ENCODE peak calls at places on chromosome 3, in five cellular contexts. One of them, this sample, is unnamed.

GRCh38 chr3:123568034-123568433 is 16.8 kb downstream of the HACD2 start:
- DNase-seq in SJSA1: no peak
- DNase-seq in psoas muscle: no peak
- DNase-seq in AG04450: no peak
- DNase-seq in CD4-positive, CD25-positive, alpha-beta regulatory T cell: no peak
- DNase-seq in this sample: no peak

GRCh38 chr3:59046839-59047238 is 3.0 kb downstream of the CFAP20DC start:
- DNase-seq in AG04450: no peak
- DNase-seq in SJSA1: no peak
- DNase-seq in CD4-positive, CD25-positive, alpha-beta regulatory T cell: no peak
- DNase-seq in psoas muscle: no peak
- DNase-seq in this sample: no peak

GRCh38 chr3:28542351-28542750 is 193.7 kb upstream of the AZI2 start:
- DNase-seq in CD4-positive, CD25-positive, alpha-beta regulatory T cell: no peak
- DNase-seq in psoas muscle: no peak
- DNase-seq in SJSA1: no peak
- DNase-seq in AG04450: no peak
- DNase-seq in this sample: no peak

GRCh38 chr3:182989566-182989965 is 9.2 kb upstream of the DCUN1D1 start:
- DNase-seq in CD4-positive, CD25-positive, alpha-beta regulatory T cell: no peak
- DNase-seq in AG04450: no peak
- DNase-seq in psoas muscle: no peak
- DNase-seq in SJSA1: no peak
- DNase-seq in this sample: no peak

GRCh38 chr3:55434789-55435188 is 52.3 kb downstream of the WNT5A start:
- DNase-seq in CD4-positive, CD25-positive, alpha-beta regulatory T cell: no peak
- DNase-seq in AG04450: no peak
- DNase-seq in psoas muscle: no peak
- DNase-seq in SJSA1: no peak
- DNase-seq in this sample: no peak

GRCh38 chr3:168414149-168414548 is 318.4 kb upstream of the GOLIM4 start:
- DNase-seq in AG04450: no peak
- DNase-seq in SJSA1: no peak
- DNase-seq in psoas muscle: no peak
- DNase-seq in CD4-positive, CD25-positive, alpha-beta regulatory T cell: no peak
- DNase-seq in this sample: no peak

GRCh38 chr3:67462185-67462584 is 192.2 kb downstream of the SUCLG2 start:
- DNase-seq in SJSA1: no peak
- DNase-seq in AG04450: no peak
- DNase-seq in CD4-positive, CD25-positive, alpha-beta regulatory T cell: no peak
- DNase-seq in psoas muscle: no peak
- DNase-seq in this sample: no peak

GRCh38 chr3:47664519-47664918 is 85.9 kb upstream of the CSPG5 start:
- DNase-seq in CD4-positive, CD25-positive, alpha-beta regulatory T cell: no peak
- DNase-seq in psoas muscle: no peak
- DNase-seq in SJSA1: no peak
- DNase-seq in AG04450: no peak
- DNase-seq in this sample: no peak

GRCh38 chr3:46848271-46849097 is 14.8 kb downstream of the MYL3 start:
- DNase-seq in AG04450: no peak
- DNase-seq in CD4-positive, CD25-positive, alpha-beta regulatory T cell: no peak
- DNase-seq in SJSA1: peak
- DNase-seq in psoas muscle: peak
- DNase-seq in this sample: peak

GRCh38 chr3:133211449-133211848 is 173.3 kb downstream of the TMEM108 start:
- DNase-seq in CD4-positive, CD25-positive, alpha-beta regulatory T cell: no peak
- DNase-seq in psoas muscle: no peak
- DNase-seq in AG04450: no peak
- DNase-seq in SJSA1: no peak
- DNase-seq in this sample: no peak

GRCh38 chr3:123423806-123424205 is 25.1 kb downstream of the ADCY5 start:
- DNase-seq in AG04450: no peak
- DNase-seq in SJSA1: no peak
- DNase-seq in psoas muscle: no peak
- DNase-seq in CD4-positive, CD25-positive, alpha-beta regulatory T cell: no peak
- DNase-seq in this sample: no peak

GRCh38 chr3:105686324-105686897 is 182.4 kb downstream of the CBLB start:
- DNase-seq in CD4-positive, CD25-positive, alpha-beta regulatory T cell: peak
- DNase-seq in AG04450: peak
- DNase-seq in SJSA1: no peak
- DNase-seq in psoas muscle: no peak
- DNase-seq in this sample: no peak

DNA sequence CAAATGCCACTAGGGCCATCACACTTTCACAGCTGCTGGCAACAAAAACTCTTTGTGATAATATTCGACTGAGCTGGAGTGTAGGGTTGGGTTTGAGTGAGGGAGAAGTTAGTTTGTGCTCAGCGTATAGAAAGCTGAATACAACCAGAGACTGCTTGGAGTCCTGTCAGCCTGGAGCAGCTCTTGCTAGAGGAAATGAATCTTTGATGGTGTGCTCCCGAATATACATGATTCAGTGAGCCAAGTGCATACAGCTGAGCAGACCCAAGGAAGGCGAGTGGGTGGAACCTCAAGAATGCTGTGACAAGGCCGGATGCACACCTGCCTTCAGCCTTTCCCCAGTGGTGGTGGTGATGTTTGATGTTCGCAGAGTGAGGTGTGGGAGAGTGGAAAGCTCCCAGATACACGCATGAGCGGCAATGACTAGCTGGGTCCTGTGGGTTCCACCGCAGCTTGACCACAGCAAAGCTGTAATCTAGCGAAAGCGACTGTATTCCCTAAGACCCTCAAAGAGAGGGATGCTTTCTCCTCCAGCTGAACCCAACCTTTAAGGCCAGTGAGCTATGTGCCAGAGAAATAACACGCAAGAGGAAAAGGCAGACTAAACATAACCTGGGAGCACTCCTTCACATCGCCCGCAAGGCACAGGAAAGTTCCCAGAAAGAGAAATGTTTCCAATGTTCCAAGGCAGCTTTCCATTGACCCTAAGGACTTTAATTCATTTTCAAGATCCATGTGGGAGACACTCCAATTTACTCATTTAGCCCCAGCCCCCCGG is 1.2 kb downstream of the ARHGEF3 start:
- DNase-seq in SJSA1: no peak
- DNase-seq in AG04450: no peak
- DNase-seq in psoas muscle: no peak
- DNase-seq in CD4-positive, CD25-positive, alpha-beta regulatory T cell: peak
- DNase-seq in this sample: no peak
- H3K27ac ChIP-seq in SJSA1: no peak
- H3K27ac ChIP-seq in AG04450: no peak
- H3K27ac ChIP-seq in psoas muscle: peak
- H3K27ac ChIP-seq in CD4-positive, CD25-positive, alpha-beta regulatory T cell: peak
- H3K27ac ChIP-seq in this sample: no peak

GRCh38 chr3:194070634-194071409 is 65.1 kb upstream of the HES1 start:
- DNase-seq in AG04450: peak
- DNase-seq in psoas muscle: peak
- DNase-seq in CD4-positive, CD25-positive, alpha-beta regulatory T cell: peak
- DNase-seq in SJSA1: peak
- DNase-seq in this sample: peak
- H3K27ac ChIP-seq in AG04450: no peak
- H3K27ac ChIP-seq in psoas muscle: peak
- H3K27ac ChIP-seq in CD4-positive, CD25-positive, alpha-beta regulatory T cell: no peak
- H3K27ac ChIP-seq in SJSA1: peak
- H3K27ac ChIP-seq in this sample: peak

GRCh38 chr3:178137206-178137605 is 399.0 kb upstream of the KCNMB2 start:
- DNase-seq in CD4-positive, CD25-positive, alpha-beta regulatory T cell: no peak
- DNase-seq in SJSA1: no peak
- DNase-seq in psoas muscle: no peak
- DNase-seq in AG04450: no peak
- DNase-seq in this sample: no peak
- H3K27ac ChIP-seq in CD4-positive, CD25-positive, alpha-beta regulatory T cell: no peak
- H3K27ac ChIP-seq in SJSA1: no peak
- H3K27ac ChIP-seq in psoas muscle: no peak
- H3K27ac ChIP-seq in AG04450: no peak
- H3K27ac ChIP-seq in this sample: no peak

DNA sequence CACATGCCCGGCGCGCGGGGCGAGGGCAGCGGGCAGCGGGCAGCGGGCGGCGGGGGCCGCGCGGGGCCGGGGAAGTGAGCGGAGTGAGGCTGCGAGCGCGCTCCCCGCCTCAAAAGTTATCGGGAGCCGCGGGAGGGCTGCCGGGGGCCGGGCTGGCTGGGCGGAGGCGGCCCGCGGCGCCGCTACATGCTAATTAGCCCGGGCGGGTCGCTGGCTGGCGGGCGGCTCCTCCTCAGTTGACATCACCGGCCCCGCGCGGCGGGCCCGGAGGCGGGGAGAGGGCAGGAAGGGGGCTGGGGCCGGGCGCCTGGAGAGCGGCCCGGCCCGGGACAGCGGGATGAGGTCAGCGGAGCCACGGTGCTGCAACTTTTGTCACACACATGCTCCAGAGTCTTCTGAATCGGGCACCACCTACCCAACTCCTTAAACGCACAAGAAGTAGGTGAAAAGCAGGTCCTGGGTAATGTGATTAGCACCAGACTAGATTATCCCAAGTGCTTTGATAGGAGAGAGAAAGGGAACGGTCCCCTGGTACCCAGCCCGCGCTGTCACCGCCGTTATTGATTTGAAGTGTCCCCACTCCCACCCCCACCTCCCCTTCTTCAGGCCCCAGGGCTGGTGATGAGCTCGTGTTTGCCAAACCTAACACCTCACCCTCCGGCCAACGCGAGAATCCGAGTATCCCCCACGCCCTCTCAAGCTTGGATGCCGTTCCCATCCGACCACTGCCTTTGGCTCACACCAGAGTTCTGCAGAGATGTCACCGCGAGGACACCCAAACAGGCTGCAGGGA is at the start of gene HEG1:
- DNase-seq in psoas muscle: peak
- DNase-seq in CD4-positive, CD25-positive, alpha-beta regulatory T cell: peak
- DNase-seq in AG04450: no peak
- DNase-seq in SJSA1: peak
- DNase-seq in this sample: peak
- H3K27ac ChIP-seq in psoas muscle: peak
- H3K27ac ChIP-seq in CD4-positive, CD25-positive, alpha-beta regulatory T cell: peak
- H3K27ac ChIP-seq in AG04450: peak
- H3K27ac ChIP-seq in SJSA1: peak
- H3K27ac ChIP-seq in this sample: peak

DNA sequence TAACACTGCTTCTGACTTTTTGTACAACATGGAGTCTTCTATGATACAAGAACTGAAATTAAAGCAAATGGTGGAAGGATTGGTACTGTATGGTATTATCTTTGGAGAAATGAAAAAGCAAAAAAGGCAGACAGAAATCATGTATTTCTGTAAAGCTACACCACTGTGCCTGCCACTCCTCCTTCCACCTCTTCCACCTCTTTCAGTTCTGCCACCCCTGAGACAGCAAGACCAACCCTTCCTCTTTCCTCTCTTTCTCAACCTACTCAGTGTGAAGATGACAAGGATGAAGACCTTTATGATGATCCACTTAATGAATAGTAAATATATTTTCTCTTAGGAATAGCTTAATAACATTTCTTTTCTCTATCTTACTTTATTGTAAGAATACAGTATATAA is 57.0 kb downstream of the CD200 start:
- DNase-seq in AG04450: no peak
- DNase-seq in psoas muscle: no peak
- DNase-seq in SJSA1: no peak
- DNase-seq in CD4-positive, CD25-positive, alpha-beta regulatory T cell: no peak
- DNase-seq in this sample: no peak
- H3K27ac ChIP-seq in AG04450: peak
- H3K27ac ChIP-seq in psoas muscle: no peak
- H3K27ac ChIP-seq in SJSA1: peak
- H3K27ac ChIP-seq in CD4-positive, CD25-positive, alpha-beta regulatory T cell: no peak
- H3K27ac ChIP-seq in this sample: no peak

DNA sequence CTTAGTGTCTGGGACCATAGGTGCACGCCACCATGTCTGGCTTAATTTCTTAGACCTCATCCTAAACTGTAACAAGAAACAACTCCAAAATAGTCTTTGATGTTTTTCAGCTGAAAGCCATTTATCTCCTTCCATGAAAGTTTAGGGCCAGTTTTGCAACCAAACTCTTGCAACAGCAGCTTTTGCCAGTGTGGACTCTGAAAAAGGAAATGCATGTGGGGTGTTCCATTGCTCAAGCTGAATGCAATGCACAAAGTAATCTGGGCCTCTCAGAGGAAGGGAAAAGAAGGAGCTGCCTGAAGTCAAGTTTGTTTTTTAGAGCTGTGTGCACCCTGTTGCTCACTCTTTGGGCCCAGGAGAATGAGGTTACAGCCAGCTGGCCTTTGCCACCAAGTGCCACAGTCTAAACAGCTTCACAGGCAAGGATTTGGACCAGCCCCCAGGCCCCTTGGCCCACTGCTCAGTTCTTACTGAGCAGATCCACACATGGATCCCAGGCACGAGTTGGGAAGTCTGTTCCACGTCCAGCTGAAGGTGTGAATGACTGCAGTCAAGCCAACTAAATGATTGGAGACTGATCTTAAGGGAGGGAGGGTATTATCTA is 212.3 kb upstream of the LRRFIP2 start:
- DNase-seq in AG04450: peak
- DNase-seq in CD4-positive, CD25-positive, alpha-beta regulatory T cell: no peak
- DNase-seq in psoas muscle: no peak
- DNase-seq in SJSA1: no peak
- DNase-seq in this sample: no peak
- H3K27ac ChIP-seq in AG04450: peak
- H3K27ac ChIP-seq in CD4-positive, CD25-positive, alpha-beta regulatory T cell: no peak
- H3K27ac ChIP-seq in psoas muscle: no peak
- H3K27ac ChIP-seq in SJSA1: no peak
- H3K27ac ChIP-seq in this sample: no peak

GRCh38 chr3:195153653-195154052 is 117.3 kb downstream of the XXYLT1 start:
- DNase-seq in psoas muscle: no peak
- DNase-seq in SJSA1: no peak
- DNase-seq in CD4-positive, CD25-positive, alpha-beta regulatory T cell: no peak
- DNase-seq in AG04450: no peak
- DNase-seq in this sample: no peak
- H3K27ac ChIP-seq in psoas muscle: peak
- H3K27ac ChIP-seq in SJSA1: peak
- H3K27ac ChIP-seq in CD4-positive, CD25-positive, alpha-beta regulatory T cell: peak
- H3K27ac ChIP-seq in AG04450: peak
- H3K27ac ChIP-seq in this sample: peak